ENCODE peak calls at places on chromosomes 16 and 17, in nine cellular contexts. Y is transverse colon, M is stomach, O is A549, L is upper lobe of left lung, I is tibial nerve, E is suprapubic skin, R is esophagus muscularis mucosa, X is sigmoid colon. N is an unnamed sample.

GRCh38 chr17:37605081-37605480 is 4.1 kb downstream of the SYNRG start:
- DNase-seq in Y (no peak), M (no peak), O (no peak), L (no peak), I (no peak), E (no peak), R (no peak), X (no peak), N (no peak)

GRCh38 chr17:74118504-74118903 is 85.0 kb upstream of the RPL38 start:
- DNase-seq in Y (no peak), M (no peak), O (peak; percentile 41), L (peak; percentile 12), I (no peak), E (peak; percentile 46), R (no peak), X (peak; percentile 32), N (no peak)

GRCh38 chr16:4058386-4058785 is 57.9 kb downstream of the ADCY9 start:
- DNase-seq in Y (no peak), M (no peak), O (no peak), L (peak; percentile 36), I (no peak), E (no peak), R (no peak), X (peak; percentile 25), N (no peak)

GRCh38 chr17:16584273-16584995 is 15.4 kb upstream of the ZNF287 start:
- DNase-seq in Y (peak; percentile 94), M (peak; percentile 94), O (peak; percentile 97), L (peak; percentile 94), I (peak; percentile 84), E (peak; percentile 96), R (peak; percentile 98), X (peak; percentile 98), N (peak; percentile 91)

GRCh38 chr17:2033128-2033527 is 3.2 kb downstream of the DPH1 start:
- DNase-seq in Y (no peak), M (no peak), O (no peak), L (no peak), I (no peak), E (no peak), R (no peak), X (no peak), N (no peak)

GRCh38 chr17:60602385-60602742 is 2.4 kb downstream of the PPM1D start:
- DNase-seq in Y (no peak), M (no peak), O (no peak), L (no peak), I (no peak), E (no peak), R (no peak), X (no peak), N (no peak)

GRCh38 chr17:2736956-2737355 is 12.5 kb downstream of the CCDC92B start:
- DNase-seq in Y (no peak), M (no peak), O (no peak), L (no peak), I (no peak), E (no peak), R (no peak), X (no peak), N (no peak)

GRCh38 chr17:80499536-80499935 is 23.1 kb upstream of the NPTX1 start:
- DNase-seq in Y (no peak), M (no peak), O (no peak), L (no peak), I (no peak), E (peak; percentile 30), R (no peak), X (no peak), N (no peak)

GRCh38 chr17:20986767-20987510 is 55.9 kb downstream of the USP22 start:
- DNase-seq in Y (no peak), M (no peak), O (no peak), L (no peak), I (no peak), E (no peak), R (no peak), X (no peak), N (no peak)

GRCh38 chr17:409308-409847 is 56.8 kb upstream of the RPH3AL start:
- DNase-seq in Y (no peak), M (no peak), O (no peak), L (no peak), I (no peak), E (no peak), R (no peak), X (no peak), N (peak; percentile 33)
- TF ChIP-seq POLR2A in Y (no peak), M (no peak), O (no peak), L (no peak), I (no peak), E (no peak), R (no peak), X (no peak), N (peak; percentile 30)

DNA sequence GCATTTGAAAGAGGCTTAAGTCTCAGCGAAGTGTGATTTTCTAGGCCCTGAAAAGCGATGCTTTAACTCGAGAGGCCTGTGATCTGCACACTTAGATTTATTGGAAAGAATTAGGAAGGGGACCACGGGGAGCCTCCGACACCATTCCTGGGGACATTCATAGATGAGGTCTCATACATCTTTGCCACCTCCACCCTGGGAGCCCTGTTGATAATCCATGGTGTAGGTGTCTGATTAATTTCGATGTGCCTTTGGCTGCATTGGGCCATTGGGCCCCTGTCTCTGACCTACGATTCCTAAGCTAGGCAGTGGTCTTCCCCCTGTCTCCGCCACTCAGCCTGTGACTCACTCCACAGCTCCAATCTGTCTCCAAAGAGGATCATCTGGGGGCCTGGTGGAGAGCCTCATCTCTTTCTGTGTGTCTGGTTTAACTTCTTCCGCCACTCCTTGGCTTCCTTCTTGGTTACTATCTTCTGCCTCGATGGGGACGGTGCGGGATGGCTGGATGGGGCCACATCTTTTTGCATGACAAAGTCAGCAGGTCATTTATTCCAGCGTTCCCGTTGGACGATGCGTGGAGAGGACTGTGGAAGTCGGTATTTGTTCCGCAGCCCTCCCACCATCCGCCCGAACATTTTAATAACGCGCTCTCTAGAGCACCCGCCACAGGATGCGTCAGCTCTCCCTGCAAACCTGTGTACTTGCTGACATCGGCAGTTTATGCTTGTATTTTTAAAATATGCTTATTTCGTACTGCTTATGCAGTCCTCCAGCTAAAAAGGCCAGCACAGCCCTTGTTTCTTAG is 109.3 kb downstream of the IRX3 start:
- DNase-seq in Y (no peak), M (no peak), O (no peak), L (no peak), I (no peak), E (no peak), R (no peak), X (peak; percentile 5), N (no peak)
- TF ChIP-seq EP300 in Y (no peak), M (no peak), O (no peak), L (no peak), I (no peak), E (no peak), R (no peak), X (no peak), N (no peak)

GRCh38 chr17:40068129-40068581 is 5.4 kb downstream of the THRA start:
- DNase-seq in Y (no peak), M (no peak), O (no peak), L (no peak), I (no peak), E (no peak), R (no peak), X (peak; percentile 71), N (peak; percentile 47)

GRCh38 chr17:40069751-40070643 is 7.2 kb downstream of the THRA start:
- DNase-seq in Y (peak; percentile 75), M (peak; percentile 78), O (peak; percentile 60), L (peak; percentile 79), I (no peak), E (no peak), R (no peak), X (peak; percentile 87), N (peak; percentile 65)

GRCh38 chr17:40068584-40068916 is 5.8 kb downstream of the THRA start:
- DNase-seq in Y (no peak), M (no peak), O (no peak), L (no peak), I (no peak), E (no peak), R (no peak), X (no peak), N (no peak)

GRCh38 chr17:40067710-40068109 is 4.9 kb downstream of the THRA start:
- DNase-seq in Y (no peak), M (no peak), O (no peak), L (no peak), I (no peak), E (no peak), R (no peak), X (no peak), N (no peak)

DNA sequence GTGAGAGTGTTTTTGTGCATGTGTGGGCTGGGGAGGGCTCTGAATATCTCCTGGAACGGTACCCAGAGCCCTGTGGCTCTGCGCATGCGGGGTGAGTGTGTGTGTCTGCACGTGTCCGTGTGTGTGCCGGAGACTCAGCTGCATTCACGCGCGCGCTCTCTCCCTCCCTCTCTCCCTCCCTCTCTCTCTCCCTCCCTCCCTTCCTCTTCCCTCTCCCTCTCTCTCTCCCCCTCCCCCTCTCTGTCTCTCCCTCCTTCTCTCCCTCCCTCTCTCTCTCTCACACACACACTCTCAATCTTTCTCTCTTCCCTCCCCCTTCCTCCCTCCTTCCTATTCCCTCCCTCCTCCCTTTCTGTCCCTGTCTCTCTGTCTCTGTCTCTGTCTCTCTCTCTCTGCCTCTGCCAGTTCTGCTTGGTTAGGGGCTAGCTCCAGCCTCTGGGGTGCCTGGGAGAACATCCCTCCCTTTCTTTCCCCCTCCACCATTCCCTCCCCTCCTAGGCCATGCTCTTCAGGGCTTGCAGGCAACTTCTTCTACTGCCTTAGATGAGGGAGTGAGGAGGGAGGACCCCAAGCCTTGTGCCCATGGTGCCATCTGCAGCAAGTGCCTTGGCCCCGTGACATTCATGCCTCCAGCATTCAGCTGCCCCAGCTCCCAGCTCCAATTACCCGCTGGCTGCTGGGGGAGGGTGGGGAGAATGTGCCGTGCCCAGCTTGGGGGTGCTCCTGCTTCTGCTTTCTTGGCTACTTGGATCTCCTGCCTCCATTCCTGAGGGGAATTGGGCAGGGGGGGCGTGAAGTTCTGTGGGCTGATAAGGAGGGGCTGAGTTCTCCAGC is 6.4 kb downstream of the THRA start:
- DNase-seq in Y (peak; percentile 87), M (peak; percentile 93), O (no peak), L (peak; percentile 90), I (peak; percentile 93), E (peak; percentile 95), R (peak; percentile 96), X (peak; percentile 99), N (peak; percentile 98)
- TF ChIP-seq POLR2A in Y (peak; percentile 18), M (no peak), O (no peak), L (no peak), I (peak; percentile 32), E (no peak), R (no peak), X (no peak), N (peak; percentile 37)

GRCh38 chr16:53091508-53092211 is 36.9 kb downstream of the CHD9 start:
- DNase-seq in Y (peak; percentile 42), M (peak; percentile 27), O (no peak), L (peak; percentile 69), I (no peak), E (peak; percentile 80), R (no peak), X (peak; percentile 85), N (no peak)
- TF ChIP-seq EP300 in Y (no peak), M (no peak), O (no peak), L (no peak), I (no peak), E (no peak), R (no peak), X (no peak), N (no peak)

GRCh38 chr17:44006581-44007345 is 2.3 kb downstream of the NAGS start:
- DNase-seq in Y (peak; percentile 100), M (peak; percentile 100), O (peak; percentile 97), L (peak; percentile 100), I (peak; percentile 92), E (peak; percentile 99), R (peak; percentile 99), X (peak; percentile 98), N (peak; percentile 95)
- TF ChIP-seq POLR2A in Y (peak; percentile 48), M (no peak), O (peak; percentile 23), L (no peak), I (no peak), E (no peak), R (peak; percentile 26), X (no peak), N (no peak)